ENCODE peak calls at places on chromosomes 4 and X, in seven cellular contexts. One of them, this sample, is unnamed.

GRCh38 chr4:156790866-156791265 is 180.7 kb downstream of the PDGFC start:
- DNase-seq in stomach: no peak
- DNase-seq in K562: no peak
- DNase-seq in Peyer's patch: no peak
- DNase-seq in HepG2: peak
- DNase-seq in ovary: no peak
- DNase-seq in IMR-90: peak
- DNase-seq in this sample: no peak

GRCh38 chrX:46577116-46578005 is 3.8 kb downstream of the CHST7 start:
- DNase-seq in Peyer's patch: no peak
- DNase-seq in stomach: no peak
- DNase-seq in K562: no peak
- DNase-seq in ovary: no peak
- DNase-seq in HepG2: no peak
- DNase-seq in IMR-90: peak
- DNase-seq in this sample: no peak

GRCh38 chr4:102663073-102663472 is 97.7 kb downstream of the MANBA start:
- DNase-seq in Peyer's patch: no peak
- DNase-seq in K562: no peak
- DNase-seq in ovary: no peak
- DNase-seq in stomach: no peak
- DNase-seq in HepG2: no peak
- DNase-seq in IMR-90: peak
- DNase-seq in this sample: no peak

GRCh38 chrX:8726031-8726652 is 5.8 kb downstream of the ANOS1 start:
- DNase-seq in IMR-90: no peak
- DNase-seq in HepG2: no peak
- DNase-seq in ovary: no peak
- DNase-seq in stomach: no peak
- DNase-seq in Peyer's patch: no peak
- DNase-seq in K562: no peak
- DNase-seq in this sample: no peak

GRCh38 chr4:139018971-139019758 is 3.6 kb downstream of the NOCT start:
- DNase-seq in IMR-90: peak
- DNase-seq in ovary: no peak
- DNase-seq in HepG2: no peak
- DNase-seq in stomach: no peak
- DNase-seq in K562: no peak
- DNase-seq in Peyer's patch: no peak
- DNase-seq in this sample: no peak

GRCh38 chrX:148938348-148938747 is 437.9 kb downstream of the AFF2 start:
- DNase-seq in K562: no peak
- DNase-seq in IMR-90: no peak
- DNase-seq in Peyer's patch: no peak
- DNase-seq in ovary: no peak
- DNase-seq in HepG2: no peak
- DNase-seq in stomach: no peak
- DNase-seq in this sample: no peak

GRCh38 chr4:38867478-38868054 is at the start of gene FAM114A1:
- DNase-seq in HepG2: peak
- DNase-seq in Peyer's patch: peak
- DNase-seq in ovary: peak
- DNase-seq in IMR-90: peak
- DNase-seq in K562: peak
- DNase-seq in stomach: peak
- DNase-seq in this sample: peak

GRCh38 chr4:127370495-127371069 is 262.2 kb upstream of the INTU start:
- DNase-seq in ovary: peak
- DNase-seq in IMR-90: peak
- DNase-seq in HepG2: no peak
- DNase-seq in stomach: peak
- DNase-seq in Peyer's patch: no peak
- DNase-seq in K562: no peak
- DNase-seq in this sample: no peak

GRCh38 chr4:7023901-7024300 is 19.3 kb upstream of the TADA2B start:
- DNase-seq in HepG2: no peak
- DNase-seq in K562: no peak
- DNase-seq in ovary: no peak
- DNase-seq in IMR-90: no peak
- DNase-seq in Peyer's patch: no peak
- DNase-seq in stomach: no peak
- DNase-seq in this sample: no peak

GRCh38 chrX:31199770-31200114 is 127.9 kb upstream of the FTHL17 start:
- DNase-seq in HepG2: peak
- DNase-seq in ovary: no peak
- DNase-seq in Peyer's patch: no peak
- DNase-seq in IMR-90: no peak
- DNase-seq in K562: no peak
- DNase-seq in stomach: peak
- DNase-seq in this sample: no peak
- TF ChIP-seq POLR2A in HepG2: no peak
- TF ChIP-seq POLR2A in ovary: no peak
- TF ChIP-seq POLR2A in Peyer's patch: no peak
- TF ChIP-seq POLR2A in IMR-90: no peak
- TF ChIP-seq POLR2A in K562: no peak
- TF ChIP-seq POLR2A in stomach: no peak
- TF ChIP-seq POLR2A in this sample: no peak

GRCh38 chr4:3384391-3384770 is 57.4 kb upstream of the HGFAC start:
- DNase-seq in Peyer's patch: no peak
- DNase-seq in ovary: no peak
- DNase-seq in IMR-90: no peak
- DNase-seq in stomach: no peak
- DNase-seq in K562: no peak
- DNase-seq in HepG2: no peak
- DNase-seq in this sample: no peak

GRCh38 chr4:3387154-3387942 is 54.4 kb upstream of the HGFAC start:
- DNase-seq in K562: no peak
- DNase-seq in Peyer's patch: no peak
- DNase-seq in ovary: no peak
- DNase-seq in HepG2: no peak
- DNase-seq in stomach: no peak
- DNase-seq in IMR-90: no peak
- DNase-seq in this sample: no peak

GRCh38 chr4:3386486-3386885 is 55.3 kb upstream of the HGFAC start:
- DNase-seq in IMR-90: no peak
- DNase-seq in ovary: no peak
- DNase-seq in Peyer's patch: no peak
- DNase-seq in HepG2: no peak
- DNase-seq in K562: no peak
- DNase-seq in stomach: no peak
- DNase-seq in this sample: no peak

GRCh38 chr4:3385719-3386440 is 55.9 kb upstream of the HGFAC start:
- DNase-seq in Peyer's patch: no peak
- DNase-seq in stomach: no peak
- DNase-seq in IMR-90: no peak
- DNase-seq in ovary: no peak
- DNase-seq in HepG2: no peak
- DNase-seq in K562: no peak
- DNase-seq in this sample: no peak

GRCh38 chr4:3384771-3385701 is 56.7 kb upstream of the HGFAC start:
- DNase-seq in K562: no peak
- DNase-seq in ovary: peak
- DNase-seq in IMR-90: no peak
- DNase-seq in stomach: no peak
- DNase-seq in Peyer's patch: no peak
- DNase-seq in HepG2: peak
- DNase-seq in this sample: peak
- TF ChIP-seq POLR2A in K562: no peak
- TF ChIP-seq POLR2A in ovary: no peak
- TF ChIP-seq POLR2A in IMR-90: no peak
- TF ChIP-seq POLR2A in stomach: no peak
- TF ChIP-seq POLR2A in Peyer's patch: no peak
- TF ChIP-seq POLR2A in HepG2: peak
- TF ChIP-seq POLR2A in this sample: peak

GRCh38 chrX:119693032-119693995 is at the start of gene SEPTIN6:
- DNase-seq in IMR-90: peak
- DNase-seq in HepG2: peak
- DNase-seq in Peyer's patch: peak
- DNase-seq in K562: peak
- DNase-seq in ovary: peak
- DNase-seq in stomach: peak
- DNase-seq in this sample: peak
- TF ChIP-seq POLR2A in IMR-90: peak
- TF ChIP-seq POLR2A in HepG2: peak
- TF ChIP-seq POLR2A in Peyer's patch: peak
- TF ChIP-seq POLR2A in K562: peak
- TF ChIP-seq POLR2A in ovary: no peak
- TF ChIP-seq POLR2A in stomach: peak
- TF ChIP-seq POLR2A in this sample: peak

GRCh38 chr4:95165926-95166524 is 382.7 kb downstream of the UNC5C start:
- DNase-seq in ovary: no peak
- DNase-seq in IMR-90: peak
- DNase-seq in Peyer's patch: no peak
- DNase-seq in HepG2: peak
- DNase-seq in stomach: no peak
- DNase-seq in K562: peak
- DNase-seq in this sample: no peak
- TF ChIP-seq POLR2A in ovary: no peak
- TF ChIP-seq POLR2A in IMR-90: no peak
- TF ChIP-seq POLR2A in Peyer's patch: no peak
- TF ChIP-seq POLR2A in HepG2: no peak
- TF ChIP-seq POLR2A in stomach: no peak
- TF ChIP-seq POLR2A in K562: no peak
- TF ChIP-seq POLR2A in this sample: no peak

DNA sequence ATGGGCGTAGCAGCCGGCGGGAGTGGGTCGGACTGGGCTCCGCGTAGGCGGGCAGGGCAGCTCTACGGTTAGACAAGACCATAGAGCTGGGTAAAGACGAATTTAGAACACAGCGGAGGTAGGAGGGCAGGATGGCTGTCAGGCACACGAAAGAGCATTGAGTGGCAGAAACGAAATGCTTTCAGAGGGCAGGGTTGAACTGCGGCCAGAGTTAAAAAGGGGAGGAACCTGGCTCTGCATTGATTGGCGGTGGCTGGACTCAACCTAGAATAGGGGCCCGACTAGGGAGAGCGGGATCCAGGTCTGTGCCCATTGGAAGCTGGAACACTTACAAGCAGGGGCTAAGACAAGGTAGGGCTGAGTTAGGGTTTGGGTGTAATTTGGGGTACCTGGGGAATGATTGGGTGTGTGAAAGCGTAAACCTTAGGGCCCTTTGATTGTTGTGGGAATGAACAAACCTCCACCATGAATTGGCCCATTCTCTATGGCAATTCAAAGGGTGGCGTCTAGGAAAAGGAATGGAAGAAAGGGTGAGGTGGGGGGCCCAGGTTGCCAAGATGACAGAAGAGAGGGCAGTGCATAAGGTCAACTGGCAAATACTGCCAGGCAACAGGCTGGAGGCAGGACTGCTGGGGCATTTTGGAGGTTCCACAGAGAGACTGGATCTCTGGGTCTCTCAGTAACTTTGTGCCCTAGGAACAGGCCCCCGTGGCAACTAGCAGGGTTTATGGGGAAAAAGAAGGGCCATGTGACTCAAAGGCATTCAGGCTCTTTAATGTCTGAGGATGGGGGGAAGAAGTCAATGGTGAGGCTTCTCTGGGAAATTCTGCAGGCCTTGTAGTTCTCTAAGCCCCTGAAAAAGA is 911 bp upstream of the ELK1 start:
- DNase-seq in stomach: no peak
- DNase-seq in Peyer's patch: no peak
- DNase-seq in HepG2: no peak
- DNase-seq in K562: no peak
- DNase-seq in ovary: no peak
- DNase-seq in IMR-90: no peak
- DNase-seq in this sample: no peak
- TF ChIP-seq POLR2A in stomach: no peak
- TF ChIP-seq POLR2A in Peyer's patch: peak
- TF ChIP-seq POLR2A in HepG2: no peak
- TF ChIP-seq POLR2A in K562: peak
- TF ChIP-seq POLR2A in ovary: peak
- TF ChIP-seq POLR2A in IMR-90: peak
- TF ChIP-seq POLR2A in this sample: peak

GRCh38 chr4:183098723-183099536 is at the start of gene WWC2:
- DNase-seq in IMR-90: peak
- DNase-seq in ovary: peak
- DNase-seq in stomach: peak
- DNase-seq in K562: peak
- DNase-seq in Peyer's patch: peak
- DNase-seq in HepG2: peak
- DNase-seq in this sample: peak
- TF ChIP-seq POLR2A in IMR-90: peak
- TF ChIP-seq POLR2A in ovary: peak
- TF ChIP-seq POLR2A in stomach: peak
- TF ChIP-seq POLR2A in K562: peak
- TF ChIP-seq POLR2A in Peyer's patch: peak
- TF ChIP-seq POLR2A in HepG2: no peak
- TF ChIP-seq POLR2A in this sample: peak

DNA sequence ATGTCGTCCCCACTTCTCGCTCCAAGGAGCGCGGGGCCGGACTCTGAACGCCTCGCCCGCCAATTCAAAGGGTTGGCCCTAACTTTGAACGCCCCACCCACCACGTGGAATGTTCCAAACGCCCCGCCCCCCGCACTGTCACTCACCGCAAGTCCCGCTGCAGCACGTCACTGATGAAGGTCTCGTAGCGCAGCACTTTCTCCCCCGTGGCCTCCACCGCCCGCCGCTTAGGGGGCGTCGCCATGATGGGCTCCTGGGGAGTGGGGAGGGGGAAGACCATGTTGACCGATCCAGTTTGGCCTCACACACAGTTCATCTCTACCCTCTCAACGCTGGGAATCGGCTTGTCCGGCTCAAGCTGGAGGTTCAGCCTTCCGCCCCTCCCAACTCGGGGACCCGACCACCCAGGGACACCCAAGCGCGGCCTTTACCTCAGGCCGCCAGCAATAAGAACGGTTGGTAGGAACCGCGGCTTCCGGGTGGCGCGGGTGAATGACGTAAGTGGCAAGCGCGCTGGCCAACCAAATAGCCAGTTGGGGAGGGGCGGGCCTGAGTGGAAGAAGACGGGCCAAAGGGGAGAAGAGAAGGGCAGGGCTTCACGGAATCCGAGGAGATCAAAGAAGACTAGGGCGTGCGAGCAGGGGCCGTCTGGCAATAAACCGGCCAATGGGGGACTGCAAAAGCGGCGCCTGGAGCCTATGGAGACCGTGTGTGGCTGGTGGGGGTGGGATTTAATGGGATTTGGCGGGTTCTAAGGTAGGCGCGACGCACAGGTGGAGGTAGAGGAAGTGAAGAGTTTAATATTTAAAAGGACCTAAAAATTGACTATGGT is at the start of gene UXT:
- DNase-seq in stomach: peak
- DNase-seq in HepG2: peak
- DNase-seq in Peyer's patch: peak
- DNase-seq in K562: peak
- DNase-seq in IMR-90: peak
- DNase-seq in ovary: peak
- DNase-seq in this sample: peak
- TF ChIP-seq POLR2A in stomach: peak
- TF ChIP-seq POLR2A in HepG2: peak
- TF ChIP-seq POLR2A in Peyer's patch: peak
- TF ChIP-seq POLR2A in K562: peak
- TF ChIP-seq POLR2A in IMR-90: peak
- TF ChIP-seq POLR2A in ovary: peak
- TF ChIP-seq POLR2A in this sample: peak

This sample was measured in right lobe of liver.